ENCODE peak calls at places on chromosomes 11 and 22, in seven cellular contexts. T is nucleus accumbens; N is cardiac fibroblast; D is RWPE1; U is non-pigmented ciliary epithelial cell; I is astrocyte of the cerebellum; H is stimulated activated CD8-positive, alpha-beta memory T cell treated with anti-CD3 and anti-CD28 coated beads, Interleukin-4, amount 100 ng/mL, for 24 hours. Y is an unnamed sample.

GRCh38 chr11:119125849-119126248 is 4.5 kb downstream of the HINFP start:
- DNase-seq in H (no peak), I (no peak), D (no peak), N (no peak), U (no peak), T (no peak), Y (no peak)

GRCh38 chr11:74683279-74683871 is 47.9 kb downstream of the CHRDL2 start:
- DNase-seq in U (no peak), D (no peak), T (peak), H (no peak), N (no peak), I (no peak), Y (no peak)

GRCh38 chr22:19527321-19527721 is 3.1 kb upstream of the CLDN5 start:
- DNase-seq in N (no peak), I (no peak), H (no peak), U (no peak), T (no peak), D (no peak), Y (no peak)

GRCh38 chr11:125141686-125142535 is 22.6 kb upstream of the PKNOX2 start:
- DNase-seq in I (no peak), U (no peak), T (peak), N (peak), D (peak), H (peak), Y (peak)

GRCh38 chr11:65077466-65077865 is 6.4 kb downstream of the CDCA5 start:
- DNase-seq in I (no peak), T (no peak), D (no peak), N (peak), U (no peak), H (no peak), Y (no peak)

GRCh38 chr11:93738647-93739081 is 2.6 kb downstream of the TAF1D start:
- DNase-seq in H (no peak), U (no peak), I (no peak), D (no peak), N (peak), T (no peak), Y (no peak)

GRCh38 chr11:134853972-134854371 is 441.9 kb upstream of the B3GAT1 start:
- DNase-seq in H (no peak), U (no peak), D (no peak), T (no peak), I (no peak), N (no peak), Y (no peak)

GRCh38 chr11:86164106-86164505 is 80.4 kb upstream of the EED start:
- DNase-seq in I (no peak), T (no peak), D (no peak), U (no peak), H (no peak), N (no peak), Y (no peak)

GRCh38 chr11:44627911-44628729 is 62.7 kb downstream of the CD82 start:
- DNase-seq in I (peak), N (no peak), D (no peak), H (no peak), T (peak), U (no peak), Y (no peak)

GRCh38 chr11:12778506-12778905 is 104.3 kb downstream of the TEAD1 start:
- DNase-seq in I (no peak), N (no peak), T (no peak), H (no peak), D (no peak), U (no peak), Y (no peak)

GRCh38 chr11:104967493-104968364 is 645 bp downstream of the CASP4 start:
- DNase-seq in T (no peak), N (peak), U (no peak), I (no peak), H (no peak), D (peak), Y (no peak)

GRCh38 chr22:45863981-45864751 is 112.8 kb downstream of the WNT7B start:
- DNase-seq in I (peak), H (peak), U (no peak), D (peak), T (peak), N (peak), Y (peak)